ENCODE peak calls at places on chromosomes 12 and 14, in four cellular contexts. L, I, C and O are unnamed samples. For H3K36me3, the result is how much of the 10 kb centered on the place peaks cover.

GRCh38 chr12:23729354-23729753 is 220.1 kb downstream of the SOX5 start:
- DNase-seq in I (no peak), C (no peak), L (no peak), O (no peak)

GRCh38 chr14:92945959-92946846 is 23.3 kb downstream of the CHGA start:
- DNase-seq in I (peak), C (no peak), L (peak), O (no peak)

GRCh38 chr12:1932264-1932777 is 13.9 kb upstream of the CACNA2D4 start:
- DNase-seq in L (peak), I (peak), C (peak), O (no peak)

GRCh38 chr12:88703790-88704189 is 123.5 kb upstream of the KITLG start:
- DNase-seq in L (no peak), I (no peak), C (no peak), O (no peak)

GRCh38 chr14:104757681-104758392 is 4.9 kb downstream of the SIVA1 start:
- DNase-seq in I (no peak), L (no peak), C (no peak), O (no peak)

GRCh38 chr12:47752552-47752951 is 6.1 kb downstream of the RAPGEF3 start:
- DNase-seq in C (no peak), L (no peak), I (no peak), O (no peak)

GRCh38 chr12:2667716-2668440 is 126.9 kb upstream of the FKBP4 start:
- DNase-seq in I (no peak), L (peak), C (no peak), O (no peak)

GRCh38 chr14:57274551-57274950 is 5.8 kb downstream of the AP5M1 start:
- DNase-seq in I (no peak), C (no peak), L (no peak), O (no peak)

GRCh38 chr14:38203929-38204716 is 3.6 kb upstream of the SSTR1 start:
- DNase-seq in I (no peak), C (no peak), L (no peak), O (no peak)

GRCh38 chr14:61362072-61362750 is 40.8 kb downstream of the PRKCH start:
- DNase-seq in L (no peak), C (no peak), I (no peak), O (no peak)

GRCh38 chr12:115095073-115095748 is 411.2 kb upstream of the TBX3 start:
- DNase-seq in L (no peak), C (no peak), I (no peak), O (no peak)

GRCh38 chr14:74326369-74327152 is 21.7 kb upstream of the VRTN start:
- DNase-seq in I (no peak), C (no peak), L (no peak), O (no peak)

GRCh38 chr12:3925621-3926020 is 52.4 kb upstream of the PARP11 start:
- DNase-seq in C (no peak), I (no peak), L (no peak), O (no peak)

GRCh38 chr12:95201056-95201670 is 16.1 kb downstream of the FGD6 start:
- DNase-seq in I (no peak), L (no peak), C (no peak), O (no peak)

GRCh38 chr14:58151264-58151700 is 731 bp downstream of the ARMH4 start:
- DNase-seq in I (no peak), C (no peak), L (no peak), O (no peak)

GRCh38 chr14:78164226-78164853 is 5.8 kb upstream of the NRXN3 start:
- DNase-seq in I (no peak), C (no peak), L (peak), O (no peak)

GRCh38 chr12:22627351-22627750 is 2.4 kb downstream of the ETNK1 start:
- DNase-seq in C (no peak), L (no peak), I (no peak), O (no peak)

GRCh38 chr14:95896628-95897027 is 20.0 kb downstream of the TUNAR start:
- DNase-seq in C (no peak), L (no peak), I (no peak), O (no peak)

GRCh38 chr12:91155990-91156389 is 26.6 kb downstream of the DCN start:
- DNase-seq in I (no peak), C (no peak), L (no peak), O (no peak)

GRCh38 chr12:108543642-108544041 is 17.3 kb downstream of the SART3 start:
- DNase-seq in C (no peak), I (no peak), L (no peak), O (no peak)

GRCh38 chr14:106848330-106849121 is 1322.1 kb downstream of the TMEM121 start:
- DNase-seq in C (peak), I (no peak), L (peak), O (no peak)

GRCh38 chr12:31832740-31833540 is 104.1 kb upstream of the AMN1 start:
- DNase-seq in C (no peak), I (no peak), L (no peak), O (no peak)

GRCh38 chr12:64737539-64737938 is 21.7 kb downstream of the GNS start:
- DNase-seq in L (no peak), C (no peak), I (no peak), O (no peak)

GRCh38 chr12:53241623-53242412 is 9.8 kb upstream of the RARG start:
- DNase-seq in L (no peak), I (no peak), C (no peak), O (no peak)

GRCh38 chr14:72554401-72554800 is 339.5 kb downstream of the DPF3 start:
- DNase-seq in C (no peak), I (no peak), L (no peak), O (no peak)

GRCh38 chr12:58886474-58886873 is 33.8 kb downstream of the LRIG3 start:
- DNase-seq in C (no peak), I (no peak), L (no peak), O (no peak)

DNA sequence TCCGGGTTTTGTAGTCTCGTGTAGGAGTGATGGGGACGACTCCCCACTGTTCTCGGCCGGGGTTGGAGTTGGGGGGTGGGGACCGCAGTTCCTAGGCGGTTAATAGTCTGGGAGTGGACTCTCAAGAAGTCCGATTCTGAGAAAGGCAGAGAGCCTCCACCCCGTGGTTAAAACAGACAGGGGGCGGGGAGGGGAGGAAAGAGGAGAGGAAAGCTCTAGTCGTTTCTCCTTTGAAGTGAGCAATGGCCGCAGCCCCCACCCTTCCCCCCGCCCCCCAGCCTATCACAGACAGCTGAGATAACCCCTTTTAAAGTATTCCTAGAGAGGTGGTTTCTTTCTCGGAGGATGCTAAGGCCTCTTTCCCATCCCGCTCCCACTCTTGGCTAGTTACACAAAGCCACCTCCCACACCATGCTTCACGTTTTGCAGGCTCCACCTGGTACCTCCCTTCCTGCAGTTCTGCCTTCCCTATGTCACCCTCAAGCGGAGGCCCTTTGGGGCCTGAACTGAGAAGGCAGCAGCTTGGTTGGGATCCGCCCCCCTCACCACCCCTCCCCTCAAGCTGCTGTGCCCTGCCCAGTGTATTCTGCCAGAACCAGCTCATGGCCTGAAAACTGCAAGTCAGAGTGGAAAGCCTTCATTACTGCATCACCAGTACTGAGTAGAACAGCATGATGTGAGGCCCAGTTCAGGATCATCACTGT is 853 bp downstream of the USP5 start:
- DNase-seq in C (peak), I (no peak), L (peak), O (no peak)
- H3K4me3 ChIP-seq in C (peak), I (peak), L (peak), O (peak)

GRCh38 chr12:65951697-65952096 is 127.4 kb downstream of the HMGA2 start:
- DNase-seq in L (no peak), C (no peak), I (no peak), O (no peak)
- H3K27ac ChIP-seq in L (no peak), C (no peak), I (no peak), O (no peak)

GRCh38 chr14:21226467-21226866 is 42.8 kb downstream of the HNRNPC start:
- DNase-seq in C (no peak), L (no peak), I (no peak), O (no peak)
- H3K36me3 ChIP-seq in C (under half), L (under half), I (half or more), O (half or more)

DNA sequence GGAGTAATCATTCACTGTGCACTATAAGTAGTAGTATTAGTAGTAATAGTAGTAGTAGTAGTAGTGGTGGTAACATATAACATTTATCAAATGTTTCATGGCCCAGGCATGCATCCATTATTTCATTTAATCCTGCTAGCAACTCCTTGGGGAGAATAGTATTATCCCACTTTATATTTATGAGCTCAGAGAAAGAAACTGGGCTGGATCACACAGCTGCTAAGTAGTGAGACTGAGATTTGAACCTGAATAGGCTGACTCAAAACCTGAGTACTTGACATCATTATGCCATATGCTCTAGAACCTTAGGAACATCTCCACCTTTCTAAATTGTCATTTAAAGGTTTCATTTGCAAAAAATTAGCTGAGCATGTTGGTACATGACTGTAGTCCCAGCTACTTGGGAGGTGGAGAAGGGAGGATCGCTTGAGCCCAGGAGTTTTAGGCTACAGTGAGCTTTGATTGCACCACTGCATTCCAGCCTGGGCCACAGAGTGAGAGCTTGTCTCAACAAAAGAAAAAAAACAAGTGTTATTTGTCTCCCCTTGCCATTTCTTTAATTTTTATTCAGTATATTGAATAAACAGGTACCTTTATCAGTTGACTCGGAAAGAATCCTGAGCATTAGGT is 11.4 kb upstream of the NID2 start:
- DNase-seq in I (no peak), C (no peak), L (no peak), O (no peak)
- H3K4me3 ChIP-seq in I (no peak), C (no peak), L (no peak), O (no peak)

DNA sequence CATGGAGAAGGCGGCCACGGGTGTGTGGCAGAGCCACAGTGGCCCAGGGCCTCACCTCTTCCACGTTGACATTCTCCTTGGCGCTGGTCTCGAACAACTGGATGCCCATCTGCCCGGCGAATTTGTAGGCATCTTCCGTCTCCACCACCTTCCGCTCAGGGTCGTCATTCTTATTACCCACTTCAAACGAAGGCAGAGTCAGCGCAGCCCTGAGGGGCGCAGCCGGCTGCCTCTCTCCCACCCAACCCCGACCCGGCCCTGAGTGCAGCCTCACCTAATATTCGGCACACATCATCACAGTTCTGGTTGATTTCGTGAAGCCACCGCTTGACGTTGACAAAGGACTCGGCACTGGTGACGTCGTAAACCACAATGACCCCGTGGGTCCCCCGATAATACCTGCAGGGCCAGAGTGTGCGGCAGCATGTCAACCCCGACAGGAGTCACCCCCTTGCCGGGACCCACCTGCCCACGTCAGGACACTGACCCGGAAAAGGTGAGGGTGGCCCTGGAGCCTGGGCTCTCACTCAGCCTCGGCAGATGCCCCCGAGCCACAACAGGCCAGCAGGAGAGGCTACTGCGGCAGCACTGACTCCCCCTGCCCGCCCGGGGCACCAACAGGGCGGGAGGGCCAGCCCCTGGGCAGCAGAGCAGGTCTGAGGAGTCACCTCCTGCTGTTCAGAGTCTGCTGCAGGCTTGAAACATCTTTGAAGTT is 17.6 kb downstream of the RAB35 start:
- DNase-seq in I (no peak), L (no peak), C (no peak), O (no peak)
- H3K27ac ChIP-seq in I (no peak), L (no peak), C (no peak), O (no peak)

GRCh38 chr12:122352394-122352793 is 70.1 kb downstream of the CLIP1 start:
- DNase-seq in I (no peak), L (no peak), C (no peak), O (no peak)

GRCh38 chr12:122349078-122349477 is 73.4 kb downstream of the CLIP1 start:
- DNase-seq in I (no peak), L (no peak), C (no peak), O (no peak)

GRCh38 chr12:122346054-122346453 is 76.4 kb downstream of the CLIP1 start:
- DNase-seq in C (no peak), I (no peak), L (no peak), O (no peak)

GRCh38 chr12:122348505-122348904 is 74.0 kb downstream of the CLIP1 start:
- DNase-seq in C (no peak), L (no peak), I (no peak), O (no peak)

DNA sequence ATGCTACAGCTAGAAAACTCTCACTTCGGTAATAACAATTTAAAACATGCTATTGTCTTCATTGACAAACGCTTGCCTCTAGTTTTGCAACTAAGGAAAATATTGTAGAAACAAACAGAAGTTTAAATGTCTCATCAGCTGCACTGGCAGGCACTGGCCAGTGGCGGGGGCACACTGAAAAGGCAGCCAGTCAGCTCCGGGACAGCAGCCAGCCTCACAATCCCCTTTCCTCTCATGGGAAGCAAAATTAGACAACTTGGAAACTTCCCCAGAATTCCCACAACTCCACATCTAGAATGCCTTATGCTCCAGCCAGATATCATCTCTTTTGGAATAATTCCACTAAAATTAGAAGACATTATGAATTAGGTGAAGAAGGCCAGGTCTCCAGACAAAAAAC is 72.0 kb downstream of the CLIP1 start:
- DNase-seq in L (no peak), C (no peak), I (no peak), O (no peak)
- H3K36me3 ChIP-seq in L (under half), C (under half), I (half or more), O (under half)

DNA sequence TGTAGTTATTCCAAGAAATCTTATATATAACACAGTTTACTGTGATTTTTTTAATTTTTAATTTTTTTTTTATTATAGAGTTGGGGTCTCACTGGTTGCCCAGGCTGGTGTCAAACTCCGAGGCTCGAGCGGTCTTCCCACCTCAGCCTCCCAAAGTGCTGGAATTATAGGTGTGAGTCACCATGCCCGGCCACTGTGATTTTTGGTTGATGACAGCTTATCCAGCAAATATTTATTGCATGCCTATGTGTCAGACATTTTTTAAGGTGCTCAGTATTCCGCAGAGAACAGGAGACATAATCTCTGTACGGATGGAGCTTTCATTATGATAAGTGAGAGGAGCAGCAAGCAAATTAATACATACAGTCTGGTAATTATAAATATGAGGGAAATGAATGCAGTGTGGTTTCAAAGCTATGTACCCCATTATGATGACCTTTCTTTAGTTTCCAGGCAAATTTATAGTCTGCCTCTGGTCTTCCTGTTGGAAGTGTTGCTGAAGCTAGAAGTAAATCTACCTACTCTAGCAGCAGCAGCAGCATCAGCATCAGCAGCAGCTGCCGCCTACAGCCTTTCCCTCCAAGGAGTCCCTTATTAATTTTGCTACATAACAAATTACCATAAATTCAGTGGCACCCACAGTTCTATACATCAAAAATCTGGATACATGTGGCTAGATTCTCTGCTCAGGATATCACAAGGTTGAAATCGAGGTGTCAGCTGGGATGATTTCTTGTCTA is 32.3 kb downstream of the FRS2 start:
- DNase-seq in L (no peak), C (no peak), I (no peak), O (no peak)
- H3K4me3 ChIP-seq in L (no peak), C (no peak), I (no peak), O (no peak)